ENCODE peak calls at places on chromosome 20, in four cellular contexts. One of them, this sample, is unnamed.
A peak's percentile ranks its signal among the peaks of the same experiment; 100 is the strongest.

GRCh38 chr20:37385659-37386504 is 39.9 kb downstream of the SRC start:
- DNase-seq in neuronal stem cell: no peak
- DNase-seq in IMR-90: no peak
- DNase-seq in H9: peak; percentile 22
- DNase-seq in this sample: no peak

GRCh38 chr20:5133998-5134397 is 7.2 kb downstream of the CDS2 start:
- DNase-seq in H9: no peak
- DNase-seq in neuronal stem cell: no peak
- DNase-seq in IMR-90: no peak
- DNase-seq in this sample: no peak

GRCh38 chr20:33846291-33846916 is 35.3 kb downstream of the CHMP4B start:
- DNase-seq in neuronal stem cell: no peak
- DNase-seq in H9: no peak
- DNase-seq in IMR-90: peak; percentile 29
- DNase-seq in this sample: peak; percentile 59

GRCh38 chr20:58420798-58421496 is 31.9 kb downstream of the VAPB start:
- DNase-seq in neuronal stem cell: no peak
- DNase-seq in IMR-90: peak; percentile 86
- DNase-seq in H9: no peak
- DNase-seq in this sample: peak; percentile 75

GRCh38 chr20:11274137-11274536 is 600.3 kb upstream of the JAG1 start:
- DNase-seq in neuronal stem cell: peak; percentile 61
- DNase-seq in IMR-90: peak; percentile 79
- DNase-seq in H9: no peak
- DNase-seq in this sample: peak; percentile 74

GRCh38 chr20:20513720-20514119 is 145.8 kb downstream of the INSM1 start:
- DNase-seq in neuronal stem cell: no peak
- DNase-seq in H9: no peak
- DNase-seq in IMR-90: no peak
- DNase-seq in this sample: no peak

GRCh38 chr20:38173237-38174156 is 8.4 kb upstream of the TGM2 start:
- DNase-seq in IMR-90: peak; percentile 92
- DNase-seq in neuronal stem cell: no peak
- DNase-seq in H9: no peak
- DNase-seq in this sample: peak; percentile 96

GRCh38 chr20:14612389-14612788 is 275.0 kb upstream of the FLRT3 start:
- DNase-seq in IMR-90: peak; percentile 4
- DNase-seq in neuronal stem cell: no peak
- DNase-seq in H9: no peak
- DNase-seq in this sample: peak; percentile 13

GRCh38 chr20:8870652-8871051 is 198.2 kb upstream of the PLCB4 start:
- DNase-seq in H9: no peak
- DNase-seq in IMR-90: no peak
- DNase-seq in neuronal stem cell: no peak
- DNase-seq in this sample: no peak

GRCh38 chr20:48359692-48360337 is 468.0 kb downstream of the PREX1 start:
- DNase-seq in H9: no peak
- DNase-seq in neuronal stem cell: no peak
- DNase-seq in IMR-90: no peak
- DNase-seq in this sample: no peak

GRCh38 chr20:25052255-25053206 is 5.4 kb downstream of the ACSS1 start:
- DNase-seq in neuronal stem cell: no peak
- DNase-seq in H9: no peak
- DNase-seq in IMR-90: no peak
- DNase-seq in this sample: no peak

GRCh38 chr20:9969626-9970025 is 65.2 kb upstream of the ANKEF1 start:
- DNase-seq in neuronal stem cell: no peak
- DNase-seq in H9: no peak
- DNase-seq in IMR-90: no peak
- DNase-seq in this sample: no peak

GRCh38 chr20:58418949-58419748 is 30.1 kb downstream of the VAPB start:
- DNase-seq in neuronal stem cell: no peak
- DNase-seq in IMR-90: no peak
- DNase-seq in H9: no peak
- DNase-seq in this sample: no peak

GRCh38 chr20:62592506-62593177 is 49.7 kb upstream of the SLCO4A1 start:
- DNase-seq in neuronal stem cell: no peak
- DNase-seq in IMR-90: no peak
- DNase-seq in H9: no peak
- DNase-seq in this sample: no peak

GRCh38 chr20:3405139-3405538 is 2.3 kb downstream of the DNAAF9 start:
- DNase-seq in IMR-90: no peak
- DNase-seq in neuronal stem cell: no peak
- DNase-seq in H9: no peak
- DNase-seq in this sample: no peak

GRCh38 chr20:11511816-11512215 is 405.9 kb upstream of the BTBD3 start:
- DNase-seq in neuronal stem cell: no peak
- DNase-seq in H9: no peak
- DNase-seq in IMR-90: no peak
- DNase-seq in this sample: no peak

GRCh38 chr20:18743665-18744440 is 69.7 kb upstream of the SCP2D1 start:
- DNase-seq in H9: no peak
- DNase-seq in neuronal stem cell: no peak
- DNase-seq in IMR-90: no peak
- DNase-seq in this sample: no peak

GRCh38 chr20:59561228-59561605 is 43.1 kb upstream of the PHACTR3 start:
- DNase-seq in neuronal stem cell: no peak
- DNase-seq in H9: no peak
- DNase-seq in IMR-90: no peak
- DNase-seq in this sample: no peak

GRCh38 chr20:23924751-23925150 is 45.2 kb upstream of the CST5 start:
- DNase-seq in neuronal stem cell: no peak
- DNase-seq in H9: no peak
- DNase-seq in IMR-90: no peak
- DNase-seq in this sample: no peak

GRCh38 chr20:62808211-62808865 is 3.7 kb downstream of the OGFR start:
- DNase-seq in IMR-90: peak; percentile 48
- DNase-seq in neuronal stem cell: peak; percentile 57
- DNase-seq in H9: peak; percentile 82
- DNase-seq in this sample: peak; percentile 57

GRCh38 chr20:58818585-58819285 is 32.0 kb downstream of the GNAS-AS1 start:
- DNase-seq in neuronal stem cell: no peak
- DNase-seq in IMR-90: peak; percentile 89
- DNase-seq in H9: no peak
- DNase-seq in this sample: peak; percentile 67

GRCh38 chr20:62150236-62150575 is 6.6 kb downstream of the SS18L1 start:
- DNase-seq in H9: no peak
- DNase-seq in neuronal stem cell: no peak
- DNase-seq in IMR-90: no peak
- DNase-seq in this sample: no peak

GRCh38 chr20:64116016-64116415 is 8.7 kb upstream of the NPBWR2 start:
- DNase-seq in neuronal stem cell: no peak
- DNase-seq in H9: no peak
- DNase-seq in IMR-90: no peak
- DNase-seq in this sample: no peak

GRCh38 chr20:24695529-24696225 is 226.2 kb downstream of the SYNDIG1 start:
- DNase-seq in H9: peak; percentile 15
- DNase-seq in IMR-90: no peak
- DNase-seq in neuronal stem cell: no peak
- DNase-seq in this sample: no peak

GRCh38 chr20:13265941-13266340 is 44.9 kb downstream of the ISM1 start:
- DNase-seq in H9: no peak
- DNase-seq in IMR-90: no peak
- DNase-seq in neuronal stem cell: no peak
- DNase-seq in this sample: no peak

GRCh38 chr20:62900692-62901584 is 25.4 kb downstream of the DIDO1 start:
- DNase-seq in neuronal stem cell: no peak
- DNase-seq in H9: no peak
- DNase-seq in IMR-90: no peak
- DNase-seq in this sample: peak; percentile 24

GRCh38 chr20:19695081-19695480 is 63.0 kb upstream of the RIN2 start:
- DNase-seq in H9: no peak
- DNase-seq in IMR-90: no peak
- DNase-seq in neuronal stem cell: no peak
- DNase-seq in this sample: no peak

GRCh38 chr20:7610681-7611080 is 329.6 kb downstream of the HAO1 start:
- DNase-seq in H9: no peak
- DNase-seq in IMR-90: no peak
- DNase-seq in neuronal stem cell: no peak
- DNase-seq in this sample: no peak

DNA sequence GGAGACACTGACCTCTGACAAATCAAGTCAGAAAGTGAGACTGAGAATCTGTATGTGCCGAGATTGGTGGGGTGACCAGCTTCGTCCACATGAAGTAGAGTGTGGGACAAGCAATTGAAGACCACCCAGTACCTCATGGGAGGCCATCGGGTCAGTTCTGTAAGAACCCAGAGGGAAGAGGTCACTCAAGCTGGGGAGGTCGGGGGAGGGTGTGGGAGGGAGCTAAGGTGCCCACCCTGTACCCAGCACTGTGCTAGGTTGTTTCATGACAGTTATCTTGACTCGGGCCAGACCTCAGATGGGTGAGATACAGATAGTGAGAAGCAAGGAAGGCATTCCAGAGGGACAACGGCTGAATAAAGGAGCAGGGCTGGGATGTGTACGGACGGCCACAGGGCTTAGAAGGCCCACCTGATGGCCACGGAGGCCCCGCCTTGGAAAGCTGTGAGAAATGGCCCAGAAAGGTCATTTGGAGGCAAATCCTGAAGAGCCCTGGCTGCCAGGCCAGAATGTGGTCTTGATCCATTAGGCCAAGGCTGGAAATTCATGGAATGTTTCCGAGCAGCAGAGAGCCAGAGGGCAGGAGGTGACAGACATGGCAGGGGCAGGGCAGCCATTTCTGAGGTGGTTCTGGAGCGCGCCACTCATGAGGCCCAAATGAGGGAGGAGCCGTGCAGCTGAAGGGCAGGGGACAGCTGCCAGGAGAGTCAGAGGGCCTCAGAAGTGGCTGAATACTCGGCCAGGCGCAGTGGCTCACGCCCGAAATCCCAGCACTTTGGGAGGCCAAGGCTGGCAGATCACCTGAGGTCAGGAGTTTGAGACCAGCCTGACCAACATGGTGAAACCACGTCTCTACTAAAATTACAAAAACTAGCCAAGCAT is 7.7 kb downstream of the MMP24OS start:
- DNase-seq in H9: no peak
- DNase-seq in IMR-90: no peak
- DNase-seq in neuronal stem cell: no peak
- DNase-seq in this sample: no peak
- H3K14ac ChIP-seq in H9: no peak overlapping the region
- H3K14ac ChIP-seq in IMR-90: no peak overlapping the region
- H3K14ac ChIP-seq in neuronal stem cell: no peak overlapping the region
- H3K14ac ChIP-seq in this sample: no peak overlapping the region

DNA sequence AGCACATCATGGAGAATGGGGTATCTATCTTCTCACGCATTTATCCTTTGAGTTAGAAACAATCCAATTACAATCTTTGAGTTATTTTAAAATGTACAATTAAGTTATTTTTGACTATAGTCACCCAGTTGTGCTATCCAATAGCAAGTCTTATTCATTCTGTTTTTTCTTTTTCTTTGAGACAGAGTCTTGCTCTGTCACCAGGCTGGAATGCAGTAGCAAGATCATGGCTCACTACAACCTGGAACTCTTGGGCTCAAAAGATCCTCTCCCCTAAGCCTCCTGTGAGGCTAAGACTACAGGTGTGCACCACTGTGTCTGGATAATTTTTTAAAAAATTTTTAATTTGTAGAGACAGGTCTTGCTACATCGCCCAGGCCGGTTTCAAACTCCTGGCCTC is 201.5 kb upstream of the ZNF217 start:
- DNase-seq in neuronal stem cell: no peak
- DNase-seq in H9: no peak
- DNase-seq in IMR-90: peak; percentile 55
- DNase-seq in this sample: no peak
- H4K8ac ChIP-seq in neuronal stem cell: no peak overlapping the region
- H4K8ac ChIP-seq in H9: no peak overlapping the region
- H4K8ac ChIP-seq in IMR-90: no peak overlapping the region
- H4K8ac ChIP-seq in this sample: no peak overlapping the region

DNA sequence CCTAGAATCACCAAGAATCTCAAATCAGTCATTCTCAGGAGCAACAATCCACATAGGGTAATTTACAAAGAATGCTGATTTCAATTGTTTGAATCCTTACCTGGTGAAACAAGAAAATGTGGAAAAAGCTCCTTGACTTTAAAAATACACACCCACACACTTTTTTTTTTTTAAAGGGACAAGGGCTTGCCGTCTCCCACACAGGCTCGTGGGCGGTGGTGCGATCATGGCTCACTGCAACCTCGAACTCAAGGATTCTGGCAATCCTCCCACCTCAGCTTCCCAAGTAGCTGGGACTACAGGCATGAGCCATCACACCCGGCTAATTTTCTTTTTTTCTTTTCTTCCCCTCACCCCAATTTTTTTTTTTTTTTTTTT is 30.7 kb downstream of the PARD6B start:
- DNase-seq in neuronal stem cell: no peak
- DNase-seq in H9: no peak
- DNase-seq in IMR-90: peak; percentile 36
- DNase-seq in this sample: no peak
- H3K14ac ChIP-seq in neuronal stem cell: no peak overlapping the region
- H3K14ac ChIP-seq in H9: no peak overlapping the region
- H3K14ac ChIP-seq in IMR-90: peak overlapping the region; percentile 51
- H3K14ac ChIP-seq in this sample: no peak overlapping the region

GRCh38 chr20:46004813-46005505 is 3.7 kb upstream of the MMP9 start:
- DNase-seq in neuronal stem cell: no peak
- DNase-seq in H9: peak; percentile 86
- DNase-seq in IMR-90: no peak
- DNase-seq in this sample: no peak

GRCh38 chr20:46002008-46002407 is 6.7 kb upstream of the MMP9 start:
- DNase-seq in neuronal stem cell: no peak
- DNase-seq in IMR-90: no peak
- DNase-seq in H9: no peak
- DNase-seq in this sample: no peak

GRCh38 chr20:46006031-46006430 is 2.7 kb upstream of the MMP9 start:
- DNase-seq in IMR-90: no peak
- DNase-seq in neuronal stem cell: no peak
- DNase-seq in H9: no peak
- DNase-seq in this sample: no peak

GRCh38 chr20:46001498-46001897 is 7.2 kb upstream of the MMP9 start:
- DNase-seq in neuronal stem cell: no peak
- DNase-seq in H9: no peak
- DNase-seq in IMR-90: no peak
- DNase-seq in this sample: no peak

GRCh38 chr20:46004187-46004586 is 4.5 kb upstream of the MMP9 start:
- DNase-seq in IMR-90: no peak
- DNase-seq in neuronal stem cell: no peak
- DNase-seq in H9: no peak
- DNase-seq in this sample: no peak
- H4K8ac ChIP-seq in IMR-90: no peak overlapping the region
- H4K8ac ChIP-seq in neuronal stem cell: no peak overlapping the region
- H4K8ac ChIP-seq in H9: no peak overlapping the region
- H4K8ac ChIP-seq in this sample: no peak overlapping the region

DNA sequence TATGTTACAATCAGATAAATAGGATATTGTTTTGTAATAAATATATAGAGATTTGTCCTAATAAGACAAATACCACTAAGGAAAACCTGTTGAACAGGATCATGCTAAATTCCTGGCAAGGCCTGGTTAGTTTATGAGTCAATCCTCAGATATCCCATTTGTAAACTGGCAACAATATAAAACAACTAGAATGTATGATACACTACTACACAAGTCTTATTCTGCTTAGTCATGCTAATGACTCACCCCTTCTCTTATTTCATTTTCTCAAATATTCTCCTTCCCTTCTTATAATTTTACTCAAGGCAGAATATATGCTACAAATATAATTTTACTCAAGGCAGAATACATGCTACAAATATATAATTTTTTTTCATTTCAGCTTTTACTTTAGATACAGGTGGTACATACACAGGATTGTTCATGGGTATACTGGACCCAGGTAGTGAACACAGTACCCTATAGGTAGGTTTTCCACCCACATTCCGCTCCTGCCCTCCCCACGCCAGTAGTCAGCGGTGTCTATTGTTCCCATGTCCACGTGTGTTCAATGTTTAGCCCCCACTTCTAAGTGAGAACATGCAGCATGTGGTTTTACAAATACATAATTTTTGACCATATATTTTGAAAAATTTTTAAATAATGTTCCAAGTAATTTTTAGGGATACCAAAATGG is 6.3 kb downstream of the OSER1 start:
- DNase-seq in IMR-90: peak; percentile 96
- DNase-seq in H9: no peak
- DNase-seq in neuronal stem cell: no peak
- DNase-seq in this sample: peak; percentile 89
- H3K14ac ChIP-seq in IMR-90: peak overlapping the region; percentile 97
- H3K14ac ChIP-seq in H9: no peak overlapping the region
- H3K14ac ChIP-seq in neuronal stem cell: no peak overlapping the region
- H3K14ac ChIP-seq in this sample: no peak overlapping the region

This sample was measured in mesenchymal stem cell.